ENCODE peak calls at places on chromosomes 13 and 19, in nine cellular contexts. Q is SK-N-SH; T is head of caudate nucleus; M is activated CD4-positive, alpha-beta T cell treated with anti-CD3 and anti-CD28 coated beads, Interleukin-2, amount 50 U/mL, for 24 hours; B is small intestine; I is cardiac fibroblast; K is body of pancreas; F is NB4; L is skeletal muscle cell. W is an unnamed sample.

GRCh38 chr19:39924952-39925351 is 9.5 kb downstream of the FCGBP start:
- DNase-seq in K (no peak), M (no peak), F (no peak), Q (no peak), B (no peak), L (no peak), T (no peak), I (no peak), W (no peak)

GRCh38 chr19:47151627-47152026 is 21.0 kb downstream of the SAE1 start:
- DNase-seq in Q (no peak), M (no peak), B (no peak), K (no peak), T (no peak), I (no peak), L (no peak), F (no peak), W (no peak)

GRCh38 chr19:1244693-1245451 is 3.3 kb downstream of the ATP5F1D start:
- DNase-seq in Q (no peak), T (no peak), K (peak; percentile 88), F (no peak), B (peak; percentile 91), I (no peak), L (no peak), M (no peak), W (no peak)

GRCh38 chr13:80337011-80337688 is 3.8 kb downstream of the SPRY2 start:
- DNase-seq in L (no peak), I (peak; percentile 28), F (no peak), Q (peak; percentile 31), M (no peak), K (no peak), T (peak; percentile 21), B (peak; percentile 35), W (no peak)

GRCh38 chr13:32261567-32261966 is 53.6 kb downstream of the ZAR1L start:
- DNase-seq in I (peak; percentile 91), T (peak; percentile 28), M (no peak), B (no peak), L (peak; percentile 79), Q (peak; percentile 25), F (no peak), K (peak; percentile 54), W (no peak)

GRCh38 chr13:70107125-70107497 is 515 bp upstream of the ATXN8OS start:
- DNase-seq in M (no peak), I (no peak), B (no peak), Q (peak; percentile 5), K (peak; percentile 11), F (no peak), L (no peak), T (no peak), W (no peak)

GRCh38 chr19:55041627-55042343 is 3.7 kb upstream of the GP6 start:
- DNase-seq in I (no peak), M (no peak), K (no peak), Q (no peak), L (no peak), T (no peak), F (no peak), B (no peak), W (no peak)

GRCh38 chr19:38862321-38863059 is 12.7 kb upstream of the HNRNPL start:
- DNase-seq in B (peak; percentile 86), I (no peak), M (no peak), T (no peak), L (peak; percentile 65), Q (peak; percentile 81), F (no peak), K (peak; percentile 79), W (no peak)

GRCh38 chr19:3366761-3367571 is 583 bp downstream of the NFIC start:
- DNase-seq in L (no peak), Q (peak; percentile 86), B (no peak), F (peak; percentile 85), I (no peak), K (peak; percentile 73), M (no peak), T (peak; percentile 42), W (no peak)

GRCh38 chr13:31322025-31322424 is 122.2 kb downstream of the B3GLCT start:
- DNase-seq in L (peak; percentile 93), Q (no peak), B (no peak), M (no peak), K (peak; percentile 16), I (peak; percentile 94), T (no peak), F (peak; percentile 27), W (no peak)

GRCh38 chr13:113978741-113979481 is 5.0 kb upstream of the C13orf46 start:
- DNase-seq in T (no peak), F (no peak), K (no peak), L (no peak), B (no peak), M (no peak), I (no peak), Q (no peak), W (no peak)

GRCh38 chr13:24691381-24691780 is 11.2 kb downstream of the ATP12A start:
- DNase-seq in I (no peak), T (no peak), M (no peak), L (no peak), F (no peak), Q (no peak), K (no peak), B (no peak), W (no peak)

GRCh38 chr13:75421987-75422386 is 60.0 kb downstream of the TBC1D4 start:
- DNase-seq in K (no peak), L (no peak), T (no peak), Q (no peak), M (no peak), B (no peak), F (peak; percentile 8), I (peak; percentile 34), W (no peak)

W was measured in NCI-H526 treated with DMSO at 0.1 percent for 48 hours.